ENCODE peak calls at places on chromosomes 7 and 10, in four cellular contexts. M, H, E and F are unnamed samples.

GRCh38 chr10:13708256-13708990 is 121.7 kb downstream of the PRPF18 start:
- DNase-seq in M (peak), H (peak), E (no peak), F (no peak)

GRCh38 chr7:50449881-50450690 is at the start of gene FIGNL1:
- DNase-seq in M (peak), H (peak), E (peak), F (peak)

GRCh38 chr10:34292675-34293074 is 522.4 kb downstream of the PARD3 start:
- DNase-seq in M (no peak), H (no peak), E (no peak), F (no peak)

GRCh38 chr7:2956526-2957368 is 86.9 kb downstream of the CARD11 start:
- DNase-seq in M (peak), H (no peak), E (peak), F (peak)

GRCh38 chr7:158602905-158603772 is 15.5 kb upstream of the PTPRN2 start:
- DNase-seq in M (no peak), H (no peak), E (no peak), F (peak)

GRCh38 chr10:14366760-14367159 is 36.0 kb upstream of the FRMD4A start:
- DNase-seq in M (no peak), H (no peak), E (no peak), F (no peak)

GRCh38 chr7:91720255-91720937 is 160.1 kb downstream of the MTERF1 start:
- DNase-seq in M (no peak), H (no peak), E (no peak), F (peak)

GRCh38 chr7:151367304-151367703 is 25.7 kb downstream of the NUB1 start:
- DNase-seq in M (no peak), H (no peak), E (peak), F (peak)

DNA sequence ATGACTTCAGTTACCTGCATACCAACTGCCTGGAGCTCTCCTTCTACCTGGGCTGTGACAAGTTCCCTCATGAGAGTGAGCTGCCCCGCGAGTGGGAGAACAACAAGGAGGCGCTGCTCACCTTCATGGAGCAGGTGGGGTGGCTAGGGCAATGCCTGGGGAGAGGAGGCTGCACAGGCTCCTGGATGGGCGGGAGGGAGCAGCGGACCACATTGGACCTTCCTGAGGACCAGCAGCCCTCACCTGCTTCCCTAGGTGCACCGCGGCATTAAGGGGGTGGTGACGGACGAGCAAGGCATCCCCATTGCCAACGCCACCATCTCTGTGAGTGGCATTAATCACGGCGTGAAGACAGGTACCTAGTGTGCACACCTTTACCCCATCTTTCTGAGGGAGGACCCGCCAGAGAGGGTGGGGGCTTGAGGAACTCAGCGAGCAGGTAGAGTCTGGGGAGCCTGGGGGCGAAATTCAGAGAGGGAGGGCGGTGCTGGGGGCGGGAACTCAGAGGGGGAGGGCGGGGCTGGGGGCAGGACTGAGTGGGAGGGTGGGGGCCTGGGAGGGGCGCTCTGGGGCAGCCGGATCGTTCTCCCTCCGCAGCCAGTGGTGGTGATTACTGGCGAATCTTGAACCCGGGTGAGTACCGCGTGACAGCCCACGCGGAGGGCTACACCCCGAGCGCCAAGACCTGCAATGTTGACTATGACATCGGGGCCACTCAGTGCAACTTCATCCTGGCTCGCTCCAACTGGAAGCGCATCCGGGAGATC is 9.0 kb downstream of the AEBP1 start:
- DNase-seq in M (no peak), H (no peak), E (no peak), F (no peak)
- H3K4me3 ChIP-seq in M (no peak), H (no peak), E (no peak), F (no peak)

GRCh38 chr7:77199008-77199966 is at the start of gene FGL2:
- DNase-seq in M (peak), H (peak), E (peak), F (peak)

GRCh38 chr7:77197135-77197534 is 2.5 kb downstream of the FGL2 start:
- DNase-seq in M (no peak), H (no peak), E (no peak), F (no peak)

GRCh38 chr7:77200542-77200941 is 923 bp upstream of the FGL2 start:
- DNase-seq in M (no peak), H (no peak), E (no peak), F (no peak)

GRCh38 chr7:77205706-77206105 is 6.1 kb upstream of the FGL2 start:
- DNase-seq in M (no peak), H (no peak), E (no peak), F (no peak)

GRCh38 chr7:77202544-77202976 is 2.9 kb upstream of the FGL2 start:
- DNase-seq in M (no peak), H (no peak), E (no peak), F (no peak)
- H3K27ac ChIP-seq in M (no peak), H (no peak), E (no peak), F (no peak)

GRCh38 chr10:100710151-100710871 is 35.1 kb upstream of the PAX2 start:
- DNase-seq in M (peak), H (peak), E (no peak), F (no peak)

GRCh38 chr10:100709146-100709545 is 36.2 kb upstream of the PAX2 start:
- DNase-seq in M (no peak), H (no peak), E (no peak), F (no peak)

GRCh38 chr10:100709655-100710054 is 35.7 kb upstream of the PAX2 start:
- DNase-seq in M (no peak), H (peak), E (no peak), F (no peak)

GRCh38 chr10:100707261-100707848 is 38.0 kb upstream of the PAX2 start:
- DNase-seq in M (no peak), H (no peak), E (no peak), F (no peak)

GRCh38 chr10:100705139-100705538 is 40.2 kb upstream of the PAX2 start:
- DNase-seq in M (no peak), H (no peak), E (no peak), F (no peak)
- TF ChIP-seq CTCF in M (no peak), H (no peak), E (no peak), F (no peak)

GRCh38 chr10:73591578-73591902 is 398 bp upstream of the USP54 start:
- DNase-seq in M (peak), H (peak), E (no peak), F (no peak)
- H3K4me3 ChIP-seq in M (no peak), H (peak), E (no peak), F (no peak)

GRCh38 chr10:31602541-31603244 is 283.7 kb downstream of the ZEB1 start:
- DNase-seq in M (peak), H (peak), E (no peak), F (peak)
- H3K27ac ChIP-seq in M (peak), H (no peak), E (peak), F (peak)

GRCh38 chr10:132846631-132847415 is 60.9 kb upstream of the NKX6-2 start:
- DNase-seq in M (no peak), H (no peak), E (no peak), F (no peak)
- TF ChIP-seq CTCF in M (no peak), H (no peak), E (no peak), F (no peak)

GRCh38 chr10:77419056-77419455 is 218.6 kb downstream of the KCNMA1 start:
- DNase-seq in M (no peak), H (no peak), E (no peak), F (no peak)

GRCh38 chr10:77416327-77417135 is 221.1 kb downstream of the KCNMA1 start:
- DNase-seq in M (no peak), H (no peak), E (peak), F (peak)

GRCh38 chr10:77418211-77418640 is 219.4 kb downstream of the KCNMA1 start:
- DNase-seq in M (no peak), H (no peak), E (no peak), F (peak)

GRCh38 chr10:77417359-77417758 is 220.2 kb downstream of the KCNMA1 start:
- DNase-seq in M (no peak), H (no peak), E (no peak), F (no peak)

GRCh38 chr10:77417806-77418205 is 219.8 kb downstream of the KCNMA1 start:
- DNase-seq in M (no peak), H (no peak), E (no peak), F (no peak)
- H3K4me3 ChIP-seq in M (no peak), H (no peak), E (no peak), F (no peak)

DNA sequence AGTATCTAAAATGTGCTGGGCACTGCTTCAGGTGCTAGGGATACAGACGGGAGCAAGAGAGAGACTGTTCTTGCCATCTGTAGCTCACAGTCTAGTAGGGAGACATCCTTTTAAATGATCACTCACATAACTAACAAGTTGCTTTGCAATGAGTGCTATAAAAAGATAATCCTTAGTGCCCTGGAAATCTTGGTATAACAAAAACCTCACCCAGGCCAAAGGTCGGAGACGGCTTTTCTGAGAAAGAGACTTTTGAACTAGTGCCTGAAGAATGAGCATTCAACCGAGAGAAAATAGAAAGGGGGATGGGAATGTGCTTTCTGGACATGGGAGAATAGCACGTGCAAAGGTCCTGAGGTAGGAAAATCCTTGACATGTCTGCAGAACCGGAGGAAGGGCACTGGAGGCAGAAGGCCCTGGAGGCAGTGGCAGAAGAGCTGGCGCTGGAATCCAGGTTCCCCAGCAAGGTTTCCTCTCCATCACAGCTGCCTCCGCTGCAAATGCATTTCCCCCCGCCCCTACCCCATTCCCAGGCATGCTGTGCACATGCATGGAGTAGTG is 89.4 kb downstream of the COL13A1 start:
- DNase-seq in M (no peak), H (no peak), E (no peak), F (no peak)
- H3K27ac ChIP-seq in M (no peak), H (no peak), E (no peak), F (no peak)

GRCh38 chr10:58104419-58104818 is 163.3 kb downstream of the IPMK start:
- DNase-seq in M (no peak), H (peak), E (no peak), F (peak)
- TF ChIP-seq CTCF in M (no peak), H (no peak), E (no peak), F (no peak)